ENCODE peak calls at places on chromosomes 12 and 14, in eight cellular contexts. H, S, Z, A, O, B, V and K are unnamed samples.

GRCh38 chr12:93173178-93173957 is 204.4 kb upstream of the NUDT4 start:
- DNase-seq in V (no peak), S (no peak), A (no peak), B (no peak), Z (no peak), H (no peak), O (no peak), K (no peak)

GRCh38 chr12:121794532-121795028 is 1.1 kb upstream of the RHOF start:
- DNase-seq in Z (no peak), V (peak; percentile 72), S (no peak), O (no peak), B (no peak), A (peak; percentile 89), H (peak; percentile 58), K (no peak)

GRCh38 chr12:121238604-121239334 is 28.8 kb downstream of the P2RX4 start:
- DNase-seq in S (no peak), B (no peak), V (peak; percentile 16), O (no peak), Z (no peak), H (no peak), A (no peak), K (peak; percentile 88)

GRCh38 chr14:64755661-64756265 is 51.5 kb downstream of the PLEKHG3 start:
- DNase-seq in Z (peak; percentile 51), H (no peak), B (no peak), S (peak; percentile 46), A (no peak), V (no peak), O (peak; percentile 98), K (no peak)

GRCh38 chr12:46983959-46984833 is 95.2 kb upstream of the PCED1B start:
- DNase-seq in B (no peak), S (no peak), O (peak; percentile 60), H (no peak), V (no peak), A (no peak), Z (no peak), K (peak; percentile 30)

GRCh38 chr12:132904718-132905328 is 17.4 kb upstream of the CHFR start:
- DNase-seq in H (peak; percentile 60), Z (peak; percentile 58), S (no peak), V (peak; percentile 90), O (peak; percentile 25), B (peak; percentile 72), A (peak; percentile 96), K (no peak)

GRCh38 chr12:93618891-93619410 is 46.5 kb downstream of the SOCS2 start:
- DNase-seq in B (no peak), S (no peak), Z (no peak), O (no peak), V (no peak), A (no peak), H (no peak), K (no peak)

GRCh38 chr14:91614187-91614586 is 104.1 kb upstream of the PPP4R3A start:
- DNase-seq in B (no peak), V (no peak), Z (no peak), S (no peak), H (no peak), A (no peak), O (peak; percentile 26), K (no peak)

GRCh38 chr12:128715485-128715884 is 108.3 kb downstream of the SLC15A4 start:
- DNase-seq in V (no peak), B (no peak), H (no peak), O (no peak), S (no peak), Z (no peak), A (no peak), K (no peak)

GRCh38 chr14:42222924-42223471 is 616.3 kb downstream of the LRFN5 start:
- DNase-seq in O (peak; percentile 71), S (peak; percentile 13), A (no peak), V (no peak), B (no peak), Z (peak; percentile 69), H (no peak), K (no peak)

GRCh38 chr14:103534576-103535061 is 5.6 kb downstream of the TRMT61A start:
- DNase-seq in V (no peak), A (no peak), O (no peak), H (no peak), S (no peak), Z (no peak), B (no peak), K (no peak)

GRCh38 chr14:71005076-71005475 is 97.8 kb downstream of the PCNX1 start:
- DNase-seq in Z (no peak), V (no peak), A (no peak), H (no peak), S (no peak), O (no peak), B (no peak), K (no peak)

DNA sequence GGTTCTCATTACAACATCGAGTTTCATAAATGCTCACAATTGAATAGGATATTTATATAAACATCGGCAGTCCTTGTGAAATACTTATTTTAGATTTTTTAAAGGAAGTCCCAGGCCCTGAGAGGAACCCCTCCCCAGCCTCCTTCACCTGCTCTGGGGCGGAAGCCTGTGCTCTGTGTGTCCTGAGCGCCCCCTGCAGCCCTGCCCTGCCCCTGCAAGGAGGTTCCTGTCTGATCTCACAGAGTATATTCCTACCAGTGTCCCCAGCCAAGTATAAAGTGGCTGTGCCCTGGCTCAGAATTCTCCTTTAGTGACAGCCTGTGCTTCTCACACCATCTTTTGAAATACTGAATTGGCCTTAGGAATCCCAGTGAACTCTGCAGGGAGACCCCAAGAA is 659.5 kb downstream of the TMEM121 start:
- DNase-seq in A (peak; percentile 83), V (no peak), H (no peak), O (no peak), S (no peak), B (peak; percentile 45), Z (no peak), K (no peak)
- TF ChIP-seq CTCF in A (peak; percentile 64), V (no peak), H (no peak), O (no peak), S (no peak), B (no peak), Z (peak; percentile 47), K (no peak)

GRCh38 chr14:88189040-88189839 is 133.8 kb downstream of the KCNK10 start:
- DNase-seq in H (peak; percentile 86), Z (no peak), V (no peak), S (peak; percentile 41), B (peak; percentile 88), A (no peak), O (peak; percentile 77), K (peak; percentile 23)
- H3K4me3 ChIP-seq in H (no peak overlapping the region), Z (no peak overlapping the region), V (peak overlapping the region; percentile 23), S (no peak overlapping the region), B (peak overlapping the region; percentile 30), A (no peak overlapping the region), O (no peak overlapping the region), K (no peak overlapping the region)

GRCh38 chr14:101459392-101459900 is 101.8 kb upstream of the DIO3 start:
- DNase-seq in O (no peak), V (no peak), H (no peak), S (no peak), B (peak; percentile 14), A (peak; percentile 63), Z (no peak), K (no peak)

GRCh38 chr14:101456246-101457159 is 104.8 kb upstream of the DIO3 start:
- DNase-seq in O (no peak), Z (no peak), V (no peak), B (no peak), S (no peak), H (no peak), A (peak; percentile 31), K (no peak)

GRCh38 chr14:101457177-101457935 is 103.9 kb upstream of the DIO3 start:
- DNase-seq in H (no peak), O (no peak), Z (no peak), S (no peak), A (peak; percentile 48), V (no peak), B (no peak), K (no peak)

GRCh38 chr14:101458536-101459391 is 102.5 kb upstream of the DIO3 start:
- DNase-seq in V (no peak), A (peak; percentile 54), Z (no peak), H (no peak), O (no peak), B (peak; percentile 17), S (no peak), K (no peak)

DNA sequence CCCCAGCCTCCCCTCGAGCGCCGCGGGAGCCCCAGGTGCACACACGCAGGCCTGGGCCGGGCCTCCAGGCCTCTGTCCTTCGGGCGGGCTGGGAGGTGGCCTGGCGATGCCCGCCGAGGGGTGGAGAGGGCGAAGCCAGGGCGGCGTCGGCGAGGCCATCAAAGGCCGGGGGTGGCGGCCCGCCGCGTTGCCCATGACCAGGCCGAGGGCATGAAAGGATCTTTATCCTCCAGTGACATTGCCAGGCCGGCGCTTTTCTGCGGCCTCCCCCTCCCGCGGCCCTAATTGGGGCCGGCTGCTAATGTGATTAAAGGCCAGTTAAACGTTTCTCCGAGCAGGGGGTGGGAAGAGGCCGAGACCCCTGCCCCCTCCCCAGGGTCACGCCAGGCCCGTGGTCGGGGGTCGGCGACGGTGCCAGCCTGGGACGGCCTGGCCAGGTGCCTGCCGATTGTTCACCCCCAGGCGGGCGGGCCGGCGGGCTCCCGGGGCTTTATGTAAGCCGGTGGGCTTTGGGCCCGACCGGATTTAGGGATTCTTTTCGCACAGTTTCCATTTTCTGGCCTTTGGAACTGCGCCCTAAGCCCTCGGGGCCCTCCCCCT is 103.3 kb upstream of the DIO3 start:
- DNase-seq in S (no peak), H (no peak), V (no peak), A (peak; percentile 66), O (no peak), B (no peak), Z (no peak), K (no peak)
- H3K27me3 ChIP-seq in S (peaks cover 5% of the 10 kb centered on the region), H (no peaks in the 10 kb centered on the region), V (peaks cover 12% of the 10 kb centered on the region), A (peaks cover 33% of the 10 kb centered on the region), O (peaks cover 21% of the 10 kb centered on the region), B (peaks cover 25% of the 10 kb centered on the region), Z (no peaks in the 10 kb centered on the region), K (peaks cover 31% of the 10 kb centered on the region)

GRCh38 chr14:22387776-22388241 is 201.2 kb downstream of the DAD1 start:
- DNase-seq in H (no peak), A (no peak), S (no peak), V (no peak), B (no peak), Z (no peak), O (no peak), K (no peak)
- TF ChIP-seq CTCF in H (no peak), A (no peak), S (no peak), V (no peak), B (no peak), Z (no peak), O (no peak), K (no peak)